ENCODE peak calls at places on chromosome 22, in seven cellular contexts. J is IMR-90, Z is neuronal stem cell, P is mesendoderm, T is H1, B is mesenchymal stem cell, F is H9. V is an unnamed sample. For H3K79me1, the result is how much of the 10 kb centered on the place peaks cover.

GRCh38 chr22:48373626-48374173 is 1454.0 kb downstream of the BRD1 start:
- DNase-seq in Z (no peak), F (no peak), T (peak), P (no peak), J (no peak), B (no peak), V (no peak)

GRCh38 chr22:24969588-24970301 is 17.2 kb downstream of the KIAA1671 start:
- DNase-seq in Z (no peak), T (no peak), F (no peak), P (peak), B (peak), J (no peak), V (peak)

GRCh38 chr22:41273128-41273527 is 12.9 kb downstream of the RANGAP1 start:
- DNase-seq in F (no peak), B (no peak), J (no peak), Z (no peak), T (no peak), P (no peak), V (no peak)

GRCh38 chr22:48760481-48761238 is 1067.0 kb downstream of the BRD1 start:
- DNase-seq in T (no peak), F (peak), J (no peak), P (no peak), B (no peak), Z (no peak), V (no peak)

GRCh38 chr22:41910050-41910598 is 4.8 kb downstream of the SHISA8 start:
- DNase-seq in P (peak), J (no peak), F (peak), T (peak), B (no peak), Z (no peak), V (peak)

GRCh38 chr22:38413085-38414008 is 41.7 kb downstream of the KCNJ4 start:
- DNase-seq in B (no peak), Z (no peak), P (no peak), T (peak), F (no peak), J (no peak), V (no peak)

GRCh38 chr22:38132794-38133193 is 22.3 kb upstream of the BAIAP2L2 start:
- DNase-seq in J (no peak), P (no peak), F (no peak), T (no peak), B (no peak), Z (no peak), V (no peak)

GRCh38 chr22:37753746-37754145 is 54.0 kb upstream of the GCAT start:
- DNase-seq in B (no peak), F (no peak), J (peak), P (no peak), Z (no peak), T (no peak), V (peak)

GRCh38 chr22:48561676-48562075 is 1266.0 kb downstream of the BRD1 start:
- DNase-seq in Z (no peak), T (no peak), B (no peak), F (no peak), P (no peak), J (no peak), V (no peak)

GRCh38 chr22:45540122-45540521 is 37.4 kb downstream of the FBLN1 start:
- DNase-seq in F (no peak), B (peak), J (no peak), T (no peak), P (no peak), Z (no peak), V (no peak)

GRCh38 chr22:45543243-45543642 is 40.6 kb downstream of the FBLN1 start:
- DNase-seq in P (no peak), F (no peak), J (no peak), T (no peak), B (no peak), Z (no peak), V (no peak)

GRCh38 chr22:45544588-45545170 is 42.0 kb downstream of the FBLN1 start:
- DNase-seq in Z (no peak), P (no peak), B (no peak), J (peak), T (no peak), F (no peak), V (no peak)

GRCh38 chr22:45542001-45542520 is 39.4 kb downstream of the FBLN1 start:
- DNase-seq in B (no peak), Z (no peak), F (no peak), J (no peak), T (no peak), P (no peak), V (peak)

GRCh38 chr22:45541580-45541979 is 38.9 kb downstream of the FBLN1 start:
- DNase-seq in B (no peak), J (no peak), P (no peak), T (no peak), Z (no peak), F (no peak), V (no peak)
- H3K79me1 ChIP-seq in B (under half), J (under half), P (under half), T (under half), Z (under half), F (under half), V (under half)

DNA sequence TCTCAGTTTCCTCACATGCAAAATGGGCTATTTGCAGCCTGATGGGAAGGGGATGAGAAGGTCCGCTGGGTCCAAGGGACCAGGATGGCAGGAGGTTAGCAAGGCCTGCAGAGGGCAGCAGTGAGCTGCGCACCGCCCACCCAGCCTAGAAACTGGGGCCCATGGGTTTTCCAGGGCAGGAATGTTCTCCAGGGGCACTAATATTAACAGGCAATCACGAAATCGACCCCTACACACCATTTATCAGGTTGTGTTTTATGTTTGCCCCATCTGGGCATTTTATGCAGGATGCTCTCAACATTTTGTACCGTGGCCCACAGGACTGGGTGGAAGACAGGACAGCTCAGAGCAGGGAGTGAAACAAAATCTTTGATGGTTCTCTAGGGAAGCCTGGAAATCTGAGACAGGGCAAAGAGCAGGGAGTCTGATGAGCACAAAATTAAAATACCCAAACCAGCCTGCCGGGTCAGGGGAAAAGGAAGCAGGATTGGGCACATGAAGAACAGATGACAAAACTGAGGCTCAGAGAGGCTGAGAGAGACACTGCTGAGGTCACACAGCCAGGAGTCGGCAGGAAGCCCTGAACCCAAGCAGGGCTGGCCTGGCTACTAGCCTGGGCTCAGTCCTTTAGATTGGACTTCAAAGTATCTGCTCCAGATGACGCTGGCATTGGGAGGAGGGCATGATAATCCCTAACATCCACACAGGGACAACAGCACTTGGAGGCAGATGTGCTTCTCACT is 1.6 kb upstream of the BCR start:
- DNase-seq in T (peak), J (peak), P (peak), Z (no peak), B (peak), F (peak), V (peak)
- H3K9ac ChIP-seq in T (no peak), J (no peak), P (peak), Z (no peak), B (peak), F (no peak), V (no peak)

GRCh38 chr22:28032896-28033295 is 113.8 kb upstream of the PITPNB start:
- DNase-seq in T (no peak), B (no peak), P (peak), J (no peak), F (no peak), Z (no peak), V (no peak)

GRCh38 chr22:28031383-28031922 is 112.4 kb upstream of the PITPNB start:
- DNase-seq in T (peak), J (no peak), P (no peak), B (no peak), Z (no peak), F (no peak), V (no peak)

GRCh38 chr22:28030442-28030841 is 111.4 kb upstream of the PITPNB start:
- DNase-seq in B (no peak), J (peak), F (peak), Z (no peak), T (peak), P (no peak), V (no peak)

GRCh38 chr22:28034760-28035401 is 115.8 kb upstream of the PITPNB start:
- DNase-seq in B (peak), T (no peak), P (no peak), Z (no peak), F (no peak), J (peak), V (no peak)

DNA sequence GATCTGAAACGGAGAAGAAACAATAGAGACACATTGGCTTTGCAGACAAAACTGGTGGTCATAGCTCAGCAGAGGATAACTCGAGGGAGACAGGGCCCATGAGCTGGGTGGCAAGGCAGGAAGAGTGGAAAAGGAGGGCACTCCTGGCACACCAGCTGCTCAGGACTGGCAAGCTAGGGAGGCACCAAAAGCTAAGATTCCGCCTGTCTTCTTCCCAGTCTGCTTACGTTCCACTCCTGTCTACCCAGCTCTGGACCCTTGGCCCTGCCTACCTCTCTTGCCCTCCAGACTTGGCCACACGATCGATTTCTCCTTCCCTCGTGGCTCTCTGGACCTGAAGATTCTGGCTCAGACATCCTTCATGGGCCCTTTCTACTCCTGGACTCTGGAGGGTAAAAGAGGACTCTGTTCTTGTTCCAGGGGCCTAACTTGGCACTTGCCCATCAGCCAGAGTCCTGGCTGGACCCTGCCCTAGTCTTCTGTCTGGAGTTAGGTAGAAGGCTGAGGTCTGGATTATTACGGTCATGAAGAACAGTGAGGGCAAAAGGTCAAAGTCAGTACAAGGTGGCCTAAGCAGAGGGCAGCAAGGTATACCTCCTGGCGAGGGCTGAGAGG is 115.2 kb upstream of the PITPNB start:
- DNase-seq in T (no peak), Z (no peak), J (no peak), B (no peak), P (no peak), F (no peak), V (no peak)
- H3K79me1 ChIP-seq in T (under half), Z (under half), J (under half), B (under half), P (under half), F (under half), V (under half)

DNA sequence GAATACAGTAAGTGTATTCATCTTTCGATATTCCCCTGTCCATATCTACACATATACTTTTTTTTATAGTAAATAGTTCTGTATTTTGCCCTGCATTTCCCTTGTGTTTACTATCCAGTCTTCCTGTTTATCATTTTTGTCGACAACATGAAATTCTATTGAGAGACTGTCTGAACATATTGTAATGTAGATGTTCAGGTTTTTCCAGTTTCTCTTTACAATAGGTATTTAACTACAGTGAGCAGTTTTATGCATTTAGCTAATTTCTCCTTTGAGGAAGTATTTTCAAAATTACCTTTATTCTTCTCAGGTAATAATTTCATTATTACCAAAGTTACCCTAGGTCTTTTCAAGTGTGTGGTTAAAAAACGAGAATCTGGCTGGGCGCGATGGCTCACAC is 16.7 kb downstream of the PIK3IP1 start:
- DNase-seq in T (no peak), P (no peak), Z (no peak), F (no peak), J (no peak), B (no peak), V (peak)
- H3K9ac ChIP-seq in T (no peak), P (no peak), Z (no peak), F (no peak), J (no peak), B (no peak), V (no peak)

GRCh38 chr22:45787770-45788169 is 116.1 kb downstream of the ATXN10 start:
- DNase-seq in J (peak), F (no peak), B (no peak), P (no peak), T (no peak), Z (no peak), V (no peak)

GRCh38 chr22:45784357-45785277 is 113.0 kb downstream of the ATXN10 start:
- DNase-seq in J (no peak), Z (no peak), P (peak), F (no peak), T (no peak), B (no peak), V (no peak)

GRCh38 chr22:45793161-45793560 is 121.5 kb downstream of the ATXN10 start:
- DNase-seq in Z (no peak), B (no peak), P (no peak), F (no peak), J (no peak), T (no peak), V (no peak)

GRCh38 chr22:45785458-45785857 is 113.8 kb downstream of the ATXN10 start:
- DNase-seq in B (no peak), T (no peak), P (no peak), J (peak), F (no peak), Z (no peak), V (peak)

GRCh38 chr22:45788530-45788929 is 116.9 kb downstream of the ATXN10 start:
- DNase-seq in T (no peak), P (no peak), B (no peak), F (no peak), J (no peak), Z (no peak), V (no peak)
- H3K79me1 ChIP-seq in T (under half), P (under half), B (under half), F (under half), J (half or more), Z (under half), V (under half)

GRCh38 chr22:49934891-49935557 is 16.6 kb downstream of the CRELD2 start:
- DNase-seq in P (no peak), B (peak), J (peak), Z (no peak), F (peak), T (peak), V (no peak)
- H3K9ac ChIP-seq in P (peak), B (peak), J (peak), Z (peak), F (no peak), T (no peak), V (no peak)

GRCh38 chr22:23536821-23537345 is 43.2 kb downstream of the IGLL1 start:
- DNase-seq in Z (no peak), P (peak), J (no peak), B (no peak), T (no peak), F (peak), V (no peak)

GRCh38 chr22:23542933-23543332 is 37.2 kb downstream of the IGLL1 start:
- DNase-seq in B (peak), J (peak), T (no peak), F (no peak), Z (no peak), P (peak), V (peak)

GRCh38 chr22:23538502-23538860 is 41.6 kb downstream of the IGLL1 start:
- DNase-seq in Z (no peak), B (no peak), T (no peak), F (peak), P (no peak), J (no peak), V (peak)

GRCh38 chr22:23537421-23537820 is 42.7 kb downstream of the IGLL1 start:
- DNase-seq in B (no peak), T (no peak), Z (no peak), J (no peak), F (peak), P (no peak), V (no peak)

GRCh38 chr22:23539135-23539838 is 40.8 kb downstream of the IGLL1 start:
- DNase-seq in B (peak), Z (peak), T (peak), J (peak), P (peak), F (peak), V (peak)
- H3K79me1 ChIP-seq in B (under half), Z (under half), T (under half), J (under half), P (under half), F (under half), V (under half)

GRCh38 chr22:27185099-27185709 is 527.8 kb downstream of the MIAT start:
- DNase-seq in P (no peak), B (no peak), J (no peak), Z (no peak), F (no peak), T (no peak), V (no peak)
- H3K9ac ChIP-seq in P (no peak), B (no peak), J (no peak), Z (no peak), F (no peak), T (no peak), V (no peak)

GRCh38 chr22:35378547-35379078 is 2.3 kb upstream of the HMOX1 start:
- DNase-seq in F (no peak), J (no peak), Z (no peak), P (peak), T (no peak), B (no peak), V (no peak)

GRCh38 chr22:35379146-35379993 is 1.5 kb upstream of the HMOX1 start:
- DNase-seq in F (no peak), T (no peak), Z (no peak), J (no peak), B (no peak), P (peak), V (peak)

GRCh38 chr22:35380537-35381423 is at the start of gene HMOX1:
- DNase-seq in P (peak), Z (peak), B (peak), J (peak), T (peak), F (peak), V (peak)

GRCh38 chr22:35381424-35381772 is 502 bp downstream of the HMOX1 start:
- DNase-seq in T (no peak), P (no peak), Z (no peak), F (no peak), B (no peak), J (no peak), V (no peak)

DNA sequence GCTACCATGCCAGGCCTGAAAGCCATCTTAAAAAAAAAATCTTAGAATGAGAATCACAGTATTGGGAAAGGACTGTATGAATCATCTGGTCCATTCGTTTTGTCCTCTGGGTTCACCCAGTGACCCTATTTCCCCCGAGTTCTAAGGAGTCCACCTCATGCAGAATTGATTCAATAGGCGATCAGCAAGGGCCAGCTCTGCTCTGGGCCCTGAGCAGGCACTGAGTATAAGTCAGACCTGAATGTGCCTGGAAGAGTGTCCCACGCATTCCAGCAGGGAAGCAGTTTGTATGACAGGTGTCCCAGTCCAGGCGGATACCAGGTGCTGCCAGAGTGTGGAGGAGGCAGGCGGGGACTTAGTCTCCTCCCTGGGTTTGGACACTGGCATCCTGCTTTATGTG is 883 bp upstream of the HMOX1 start:
- DNase-seq in P (no peak), T (no peak), B (peak), J (peak), F (no peak), Z (no peak), V (peak)
- H3K79me1 ChIP-seq in P (under half), T (under half), B (under half), J (under half), F (under half), Z (under half), V (under half)